ENCODE peak calls at places on chromosome 21, in four cellular contexts. J, L, Q and O are unnamed samples.

GRCh38 chr21:44802396-44803153 is 955 bp upstream of the UBE2G2 start:
- DNase-seq in J (peak), L (peak), Q (no peak), O (no peak)

GRCh38 chr21:8991088-8991907 is 1530.1 kb upstream of the TPTE start:
- DNase-seq in Q (no peak), L (no peak), J (no peak), O (no peak)

GRCh38 chr21:17583898-17584297 is 28.8 kb downstream of the BTG3 start:
- DNase-seq in J (no peak), Q (no peak), L (no peak), O (no peak)

GRCh38 chr21:44724926-44725325 is 13.6 kb upstream of the TSPEAR start:
- DNase-seq in L (no peak), Q (no peak), J (no peak), O (peak)

GRCh38 chr21:27561116-27561515 is 594.2 kb upstream of the ADAMTS5 start:
- DNase-seq in Q (peak), L (no peak), J (no peak), O (no peak)

GRCh38 chr21:15422761-15423160 is 307.0 kb upstream of the USP25 start:
- DNase-seq in J (no peak), L (no peak), Q (no peak), O (no peak)

GRCh38 chr21:16407403-16408279 is 677.9 kb downstream of the USP25 start:
- DNase-seq in Q (no peak), J (peak), L (no peak), O (no peak)

GRCh38 chr21:15763359-15763758 is 33.6 kb downstream of the USP25 start:
- DNase-seq in J (no peak), L (no peak), Q (no peak), O (no peak)

GRCh38 chr21:44927587-44928461 is 7.1 kb upstream of the ITGB2 start:
- DNase-seq in Q (peak), J (no peak), L (peak), O (no peak)

GRCh38 chr21:44529503-44530125 is 10.4 kb downstream of the KRTAP10-1 start:
- DNase-seq in Q (no peak), L (no peak), J (no peak), O (no peak)

GRCh38 chr21:31204801-31205200 is 139.3 kb downstream of the TIAM1 start:
- DNase-seq in J (peak), L (no peak), Q (no peak), O (no peak)

GRCh38 chr21:26404288-26404687 is 168.8 kb downstream of the CYYR1 start:
- DNase-seq in L (no peak), Q (no peak), J (no peak), O (no peak)

GRCh38 chr21:31410763-31411278 is 66.8 kb upstream of the TIAM1 start:
- DNase-seq in J (no peak), L (no peak), Q (no peak), O (no peak)

GRCh38 chr21:38848187-38848609 is 42.5 kb downstream of the ETS2 start:
- DNase-seq in L (no peak), Q (no peak), J (no peak), O (no peak)

GRCh38 chr21:27694667-27695066 is 727.8 kb upstream of the ADAMTS5 start:
- DNase-seq in L (no peak), Q (no peak), J (no peak), O (no peak)

GRCh38 chr21:44867464-44867863 is 6.0 kb downstream of the PTTG1IP start:
- DNase-seq in J (no peak), Q (no peak), L (no peak), O (no peak)

GRCh38 chr21:26091480-26092018 is 79.0 kb downstream of the APP start:
- DNase-seq in J (no peak), Q (no peak), L (no peak), O (no peak)

GRCh38 chr21:43884012-43884860 is 19.2 kb downstream of the AGPAT3 start:
- DNase-seq in J (peak), L (peak), Q (peak), O (no peak)

GRCh38 chr21:17769049-17769845 is 49.9 kb downstream of the C21orf91 start:
- DNase-seq in Q (no peak), L (no peak), J (no peak), O (no peak)

GRCh38 chr21:44914176-44914874 is 6.4 kb downstream of the ITGB2 start:
- DNase-seq in L (peak), Q (peak), J (no peak), O (no peak)

GRCh38 chr21:44313451-44313850 is 13.6 kb downstream of the PFKL start:
- DNase-seq in Q (no peak), J (no peak), L (no peak), O (no peak)

GRCh38 chr21:43352568-43353281 is 74.2 kb downstream of the SIK1 start:
- DNase-seq in L (no peak), Q (peak), J (peak), O (no peak)

GRCh38 chr21:44845418-44846200 is 27.7 kb upstream of the SUMO3 start:
- DNase-seq in Q (peak), J (peak), L (peak), O (no peak)

GRCh38 chr21:44375281-44375651 is 21.8 kb downstream of the TRPM2 start:
- DNase-seq in L (peak), J (no peak), Q (peak), O (no peak)

GRCh38 chr21:24290151-24290833 is 1317.0 kb downstream of the MRPL39 start:
- DNase-seq in Q (no peak), J (no peak), L (no peak), O (no peak)

GRCh38 chr21:14092834-14093560 is 117.8 kb downstream of the LIPI start:
- DNase-seq in Q (no peak), J (no peak), L (no peak), O (no peak)

GRCh38 chr21:43012596-43012995 is 38.2 kb downstream of the PKNOX1 start:
- DNase-seq in J (no peak), Q (no peak), L (no peak), O (no peak)

GRCh38 chr21:44987301-44987885 is 47.6 kb downstream of the SLX9 start:
- DNase-seq in Q (no peak), J (no peak), L (no peak), O (no peak)

GRCh38 chr21:15992171-15992570 is 262.4 kb downstream of the USP25 start:
- DNase-seq in Q (no peak), L (no peak), J (no peak), O (no peak)

GRCh38 chr21:16342932-16343331 is 613.1 kb downstream of the USP25 start:
- DNase-seq in J (no peak), Q (no peak), L (no peak), O (no peak)

GRCh38 chr21:41597227-41597626 is 89.3 kb upstream of the TMPRSS2 start:
- DNase-seq in Q (no peak), L (no peak), J (no peak), O (peak)

GRCh38 chr21:41600116-41600515 is 92.2 kb upstream of the TMPRSS2 start:
- DNase-seq in Q (no peak), L (no peak), J (no peak), O (peak)

GRCh38 chr21:41597811-41598231 is 89.9 kb upstream of the TMPRSS2 start:
- DNase-seq in Q (no peak), L (no peak), J (no peak), O (peak)

GRCh38 chr21:41600556-41600955 is 92.6 kb upstream of the TMPRSS2 start:
- DNase-seq in Q (no peak), J (no peak), L (no peak), O (peak)

DNA sequence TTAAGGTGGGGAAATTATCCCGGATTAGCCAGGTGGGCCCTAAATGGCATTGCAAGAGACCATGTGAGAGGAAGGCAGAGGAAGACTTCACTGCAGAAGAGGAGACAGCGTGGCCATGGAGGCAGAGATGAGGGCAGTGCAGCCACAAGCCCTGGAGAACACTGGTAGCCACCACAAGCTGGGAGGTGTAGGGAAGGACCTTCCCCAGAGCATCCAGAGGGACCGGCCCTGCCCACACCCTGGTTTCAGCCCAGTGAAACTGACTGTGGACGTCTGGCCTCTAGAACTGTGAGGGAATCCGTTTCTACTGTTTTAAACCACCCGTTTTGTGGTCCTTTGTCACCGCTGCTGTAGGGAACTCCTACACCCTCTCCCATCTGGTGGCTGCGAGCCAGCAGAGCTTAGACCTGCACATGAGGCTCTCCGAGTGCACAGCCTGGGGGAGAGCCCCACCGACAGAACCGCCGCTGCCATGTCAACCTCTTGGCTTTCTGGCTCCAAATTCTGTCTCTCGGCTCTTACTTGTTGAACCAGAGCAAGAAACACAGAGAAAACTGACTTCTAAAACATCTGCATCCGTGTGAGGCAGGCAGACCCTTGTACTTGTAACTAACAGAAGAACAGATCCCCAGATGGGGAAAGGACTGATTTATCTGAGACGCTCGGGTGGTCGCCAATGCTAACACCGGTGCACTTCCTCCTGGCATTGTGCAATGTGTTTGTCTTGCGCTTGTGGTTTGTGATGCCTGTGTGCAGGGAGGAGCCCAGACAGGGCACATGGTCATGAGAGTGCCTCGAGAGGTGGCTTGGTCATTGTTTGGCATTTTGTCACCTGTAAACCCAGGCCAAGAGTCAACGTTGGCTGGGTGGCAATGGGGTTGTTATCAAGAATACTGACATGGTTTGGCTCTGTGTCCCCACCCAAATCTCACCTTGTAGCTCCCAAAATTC is 90.9 kb upstream of the TMPRSS2 start:
- DNase-seq in L (peak), Q (no peak), J (no peak), O (peak)
- TF ChIP-seq POLR2AphosphoS5 in L (no peak), Q (no peak), J (no peak), O (no peak)

GRCh38 chr21:28729887-28730286 is 262.8 kb downstream of the LTN1 start:
- DNase-seq in J (no peak), L (no peak), Q (no peak), O (no peak)

GRCh38 chr21:28731700-28732321 is 260.9 kb downstream of the LTN1 start:
- DNase-seq in J (no peak), L (peak), Q (no peak), O (no peak)

GRCh38 chr21:28723666-28724065 is 269.0 kb downstream of the LTN1 start:
- DNase-seq in Q (no peak), L (peak), J (no peak), O (no peak)

GRCh38 chr21:28725396-28725795 is 267.3 kb downstream of the LTN1 start:
- DNase-seq in L (no peak), J (no peak), Q (no peak), O (no peak)

GRCh38 chr21:28727809-28728208 is 264.9 kb downstream of the LTN1 start:
- DNase-seq in J (no peak), L (no peak), Q (no peak), O (no peak)
- TF ChIP-seq POLR2AphosphoS5 in J (no peak), L (no peak), Q (no peak), O (no peak)

GRCh38 chr21:41958886-41959563 is 5.2 kb upstream of the C2CD2 start:
- DNase-seq in J (no peak), Q (no peak), L (no peak), O (no peak)
- TF ChIP-seq POLR2AphosphoS5 in J (no peak), Q (no peak), L (no peak), O (no peak)

GRCh38 chr21:34614693-34615486 is at the start of gene RCAN1:
- DNase-seq in J (peak), L (peak), Q (peak), O (peak)
- TF ChIP-seq POLR2AphosphoS5 in J (no peak), L (no peak), Q (peak), O (peak)

GRCh38 chr21:33403128-33403785 is at the start of gene IFNGR2:
- DNase-seq in Q (peak), J (peak), L (no peak), O (no peak)

GRCh38 chr21:33399821-33400220 is 3.4 kb upstream of the IFNGR2 start:
- DNase-seq in L (no peak), J (no peak), Q (no peak), O (no peak)

GRCh38 chr21:33403786-33404571 is 766 bp downstream of the IFNGR2 start:
- DNase-seq in Q (peak), L (peak), J (peak), O (peak)

GRCh38 chr21:33401617-33401967 is 1.6 kb upstream of the IFNGR2 start:
- DNase-seq in L (peak), Q (no peak), J (no peak), O (no peak)

GRCh38 chr21:33402011-33402979 is 918 bp upstream of the IFNGR2 start:
- DNase-seq in J (peak), L (peak), Q (peak), O (peak)
- TF ChIP-seq POLR2AphosphoS5 in J (no peak), L (peak), Q (no peak), O (no peak)

DNA sequence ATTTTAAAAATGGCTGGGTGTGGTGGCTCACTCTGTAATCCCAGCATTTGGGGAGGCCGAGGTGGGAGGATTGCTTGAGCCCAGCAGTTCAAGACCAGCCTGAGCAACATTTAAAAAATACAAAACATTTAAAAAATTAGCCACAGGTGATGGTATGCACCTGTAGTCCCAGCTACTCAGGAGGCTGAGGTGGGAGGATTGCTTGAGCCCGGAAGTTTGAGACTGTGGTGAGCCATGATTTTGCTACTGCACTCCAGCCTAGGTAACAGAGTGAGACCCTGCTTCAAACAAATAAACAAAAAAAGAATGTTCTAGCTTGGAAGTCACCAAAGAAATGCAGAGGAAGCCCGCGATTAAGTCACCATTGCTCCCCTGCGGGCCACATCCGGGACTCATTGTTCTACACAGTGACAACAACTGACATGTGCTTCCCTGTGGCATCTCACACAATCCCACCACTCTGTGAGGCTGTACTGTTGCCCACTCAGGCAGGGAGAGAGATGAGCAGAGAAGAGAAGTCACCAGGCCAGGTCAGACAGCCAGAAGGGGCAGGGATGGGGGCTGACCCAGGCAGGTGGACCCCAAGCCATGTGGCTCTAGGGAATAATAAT is 18.4 kb upstream of the SPATC1L start:
- DNase-seq in J (peak), L (no peak), Q (no peak), O (no peak)
- TF ChIP-seq POLR2AphosphoS5 in J (no peak), L (no peak), Q (no peak), O (no peak)

GRCh38 chr21:37130971-37131370 is 57.9 kb downstream of the TTC3 start:
- DNase-seq in Q (no peak), J (no peak), L (no peak), O (no peak)

DNA sequence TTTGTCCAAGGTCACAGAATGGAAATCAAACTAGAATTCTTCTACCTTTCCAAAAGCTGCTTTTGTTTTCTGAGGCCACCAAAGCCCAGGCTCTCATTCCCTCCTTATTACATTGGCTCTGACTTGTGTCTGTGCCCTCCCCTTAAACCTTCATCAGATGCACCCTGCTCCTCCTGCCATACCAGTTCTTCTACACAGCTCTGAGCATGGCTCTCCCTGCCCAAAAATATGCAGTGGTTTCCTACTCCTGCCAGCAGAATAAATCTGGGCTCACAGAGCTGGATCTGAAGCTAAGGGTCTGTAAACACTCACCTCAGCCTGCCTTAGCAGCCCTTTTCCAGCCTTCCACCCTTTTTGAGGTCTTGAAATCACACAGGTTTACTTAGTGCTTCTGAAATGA is 55.0 kb downstream of the TTC3 start:
- DNase-seq in J (no peak), L (no peak), Q (no peak), O (no peak)
- TF ChIP-seq POLR2AphosphoS5 in J (no peak), L (no peak), Q (no peak), O (no peak)

DNA sequence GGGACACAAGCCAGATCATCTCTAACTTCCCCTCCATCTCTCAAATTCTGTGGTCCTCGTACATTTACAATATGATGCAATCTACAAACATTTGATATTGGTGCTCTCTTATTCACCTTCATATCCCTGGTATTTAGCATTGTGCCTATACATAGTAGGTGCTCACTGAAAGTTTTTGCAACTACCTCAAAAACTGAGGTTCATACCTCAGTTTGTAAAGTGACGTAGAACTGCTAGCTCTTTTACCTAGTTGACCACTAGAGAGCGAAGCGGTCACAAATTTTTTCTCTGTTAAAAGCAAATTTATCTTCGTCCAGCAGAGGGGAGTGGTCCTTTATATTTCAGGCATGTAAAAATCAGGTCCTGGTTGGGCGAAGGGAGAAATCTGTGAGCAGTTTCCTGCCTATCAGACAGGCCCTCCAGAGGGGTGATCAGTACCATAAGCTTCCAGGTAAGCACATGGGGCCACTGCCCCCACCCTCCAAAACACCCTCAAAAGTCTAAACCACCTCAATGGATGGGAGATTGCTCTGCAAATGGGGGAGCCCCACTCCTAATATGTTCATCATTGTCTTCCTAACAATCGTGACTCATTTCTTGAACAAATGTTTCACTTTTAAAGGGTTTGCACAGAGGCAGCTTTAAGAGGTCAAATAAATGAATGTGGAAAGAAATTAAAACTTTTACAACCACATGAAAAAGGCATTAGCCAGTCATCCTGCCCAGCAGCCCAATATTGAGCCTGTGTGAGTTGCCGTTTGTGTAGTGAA is 10.6 kb upstream of the HLCS start:
- DNase-seq in J (peak), Q (peak), L (peak), O (no peak)
- TF ChIP-seq POLR2AphosphoS5 in J (no peak), Q (no peak), L (no peak), O (no peak)

DNA sequence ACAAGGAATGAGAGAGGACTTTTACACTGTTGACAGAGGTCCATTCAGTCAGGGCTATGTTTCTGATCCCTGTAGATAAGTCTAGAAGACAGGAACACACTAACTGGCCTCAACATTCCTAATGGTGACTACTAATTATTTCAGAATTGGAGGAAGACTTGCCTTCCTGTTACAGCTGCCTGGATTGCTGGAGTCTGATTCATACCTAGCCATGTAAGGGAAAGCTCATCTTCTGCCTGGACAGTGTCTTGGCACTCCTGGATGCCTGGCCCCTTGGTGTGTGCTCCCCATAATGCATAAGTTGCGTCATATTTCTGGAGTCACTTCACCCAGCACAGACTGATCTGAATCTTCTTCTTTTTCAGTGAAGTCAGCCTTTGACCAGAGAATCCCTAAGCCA is 326.0 kb upstream of the RUNX1 start:
- DNase-seq in L (no peak), Q (no peak), J (no peak), O (no peak)
- TF ChIP-seq POLR2AphosphoS5 in L (no peak), Q (no peak), J (no peak), O (no peak)